ENCODE peak calls at places on chromosomes 12 and 14, in four cellular contexts. B is K562, Z is GM12878, L is HepG2. U is an unnamed sample.

GRCh38 chr12:45281994-45282393 is 66.1 kb downstream of the ANO6 start:
- DNase-seq in B (no peak), L (no peak), Z (no peak), U (no peak)

GRCh38 chr12:4112290-4112689 is 161.3 kb upstream of the CCND2 start:
- DNase-seq in L (no peak), Z (peak), B (no peak), U (no peak)

GRCh38 chr14:77980475-77981321 is 180.8 kb downstream of the ADCK1 start:
- DNase-seq in L (no peak), Z (no peak), B (no peak), U (peak)

GRCh38 chr12:119154435-119154818 is 24.3 kb upstream of the HSPB8 start:
- DNase-seq in Z (no peak), L (no peak), B (peak), U (peak)

GRCh38 chr14:31340297-31341063 is 79.9 kb downstream of the HEATR5A start:
- DNase-seq in Z (no peak), L (no peak), B (no peak), U (no peak)

GRCh38 chr12:121534495-121535148 is 46.2 kb downstream of the KDM2B start:
- DNase-seq in L (no peak), Z (no peak), B (no peak), U (peak)

GRCh38 chr14:36756221-36756620 is 94.6 kb downstream of the PAX9 start:
- DNase-seq in L (no peak), B (no peak), Z (no peak), U (no peak)

GRCh38 chr12:2668816-2669215 is 126.0 kb upstream of the FKBP4 start:
- DNase-seq in B (no peak), L (no peak), Z (no peak), U (no peak)

GRCh38 chr12:38175538-38175937 is 141.0 kb upstream of the ALG10B start:
- DNase-seq in Z (no peak), L (no peak), B (no peak), U (no peak)

GRCh38 chr12:49089831-49090773 is 4.5 kb downstream of the DHH start:
- DNase-seq in L (no peak), B (peak), Z (no peak), U (peak)
- TF ChIP-seq EZH2 in L (peak), B (no peak), Z (no peak), U (peak)

DNA sequence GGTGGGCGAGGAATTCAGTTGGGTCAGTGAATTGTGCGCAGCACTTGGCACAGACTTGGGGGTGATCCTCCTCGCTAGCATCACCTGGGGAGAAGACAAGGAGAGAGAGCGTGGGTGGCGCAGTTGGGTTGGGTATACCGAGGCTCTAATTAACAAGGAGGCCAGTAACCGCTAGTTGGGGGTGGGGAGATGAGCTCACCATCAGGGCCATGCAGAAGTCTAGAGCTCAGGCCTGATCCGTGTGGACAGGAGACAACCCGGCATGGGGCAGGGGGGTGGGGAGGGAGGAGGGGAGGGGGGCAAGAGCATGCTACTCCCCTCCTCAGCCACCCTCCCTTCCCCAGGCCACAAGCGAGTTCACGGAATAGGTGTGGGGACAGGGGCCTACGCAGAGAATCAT is 575 bp downstream of the SALL2 start:
- DNase-seq in L (no peak), Z (no peak), B (peak), U (peak)
- TF ChIP-seq POLR2AphosphoS5 in L (no peak), Z (no peak), B (no peak), U (no peak)

DNA sequence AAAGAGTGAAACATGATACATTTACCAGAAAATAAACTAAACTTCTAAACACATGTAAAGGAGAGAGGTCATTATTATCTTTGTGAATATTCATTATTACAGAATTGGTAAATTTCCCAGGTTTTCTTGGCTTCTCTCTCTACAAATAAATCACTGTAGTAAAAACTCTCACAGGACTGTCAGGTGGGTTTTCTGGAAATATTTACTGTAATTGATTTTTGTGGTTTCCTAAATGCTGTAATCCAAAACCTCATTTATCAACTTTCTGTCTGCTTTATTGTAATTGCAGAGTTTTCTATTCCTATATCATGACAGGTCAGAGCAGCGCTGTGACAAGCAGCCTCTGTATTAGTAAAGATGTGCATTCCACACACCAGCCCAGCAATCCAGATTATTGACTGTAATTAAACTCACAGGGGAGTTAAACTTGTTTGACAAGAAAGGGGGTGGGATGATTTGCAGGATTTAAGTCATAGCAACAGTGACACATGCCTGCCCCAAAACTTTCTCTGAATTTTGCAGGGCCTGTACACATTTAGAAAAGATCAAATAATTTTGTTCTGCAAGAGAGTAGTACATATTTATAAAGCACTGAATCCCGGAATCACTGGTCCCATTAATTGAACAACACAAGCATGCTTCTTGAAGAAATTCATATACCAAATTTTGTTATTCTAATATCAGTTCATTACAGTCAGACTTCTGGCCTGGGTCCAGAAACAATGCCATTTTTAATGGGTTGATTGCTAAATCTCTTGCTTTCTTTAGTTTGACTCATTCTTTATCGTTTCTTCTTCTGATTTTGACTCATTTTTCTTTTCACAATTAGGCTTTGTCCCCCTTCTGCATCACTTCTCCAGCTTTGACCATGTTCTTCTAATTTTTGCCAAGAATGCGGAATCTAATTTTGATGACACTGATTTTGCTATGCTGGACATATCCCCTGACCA is 42.2 kb downstream of the PTPRO start:
- DNase-seq in Z (no peak), L (no peak), B (no peak), U (no peak)
- TF ChIP-seq JUNB in Z (no peak), L (no peak), B (no peak), U (no peak)

DNA sequence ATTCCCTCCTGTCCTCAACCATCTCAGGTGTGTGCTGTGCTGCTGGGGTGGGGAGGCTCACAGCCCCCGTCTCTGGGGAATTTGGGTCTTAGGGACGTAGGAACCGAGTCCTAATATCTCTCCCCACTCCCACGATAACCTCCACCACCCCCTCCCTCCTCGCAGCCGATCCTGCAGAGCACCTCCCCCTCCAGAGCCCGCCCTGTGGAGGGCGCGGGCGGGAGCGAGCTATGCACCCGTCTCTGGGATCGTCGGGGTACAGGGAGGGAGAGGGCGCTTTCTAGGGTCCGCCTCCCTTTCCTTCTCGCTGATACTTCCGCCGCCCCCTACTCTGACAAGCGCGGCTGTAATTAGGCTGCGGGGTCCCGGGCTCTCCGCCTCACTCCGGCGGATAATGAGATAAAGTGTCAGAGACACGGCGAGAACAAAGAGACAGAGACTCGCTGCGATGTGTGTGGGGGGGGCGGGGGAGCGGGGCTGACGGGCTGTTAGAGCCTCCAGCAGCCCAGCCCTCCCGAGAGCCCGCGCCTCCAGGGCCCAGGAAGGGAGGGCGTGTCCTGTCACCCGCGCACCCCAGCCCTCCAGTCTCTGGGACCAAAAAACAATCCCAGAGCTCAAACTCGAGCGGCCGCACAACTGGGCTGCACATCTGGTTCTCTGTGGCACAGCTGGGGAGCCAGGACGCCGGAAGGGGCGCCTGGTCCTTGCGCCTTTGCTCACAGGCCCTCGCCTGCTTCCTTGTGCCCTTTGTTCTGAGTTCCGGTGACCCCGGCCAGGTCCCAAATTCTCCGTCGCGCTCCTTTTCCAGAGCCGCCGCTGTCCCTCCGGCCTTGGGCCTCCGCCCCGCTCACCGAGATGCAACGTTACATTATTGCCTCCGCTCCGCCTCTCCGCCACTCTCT is 8.7 kb downstream of the SHMT2 start:
- DNase-seq in L (no peak), Z (no peak), B (peak), U (peak)
- TF ChIP-seq EZH2 in L (no peak), Z (no peak), B (no peak), U (peak)

GRCh38 chr14:106843951-106844483 is 1317.6 kb downstream of the TMEM121 start:
- DNase-seq in L (no peak), B (no peak), Z (no peak), U (no peak)
- TF ChIP-seq POLR2AphosphoS5 in L (no peak), B (no peak), Z (peak), U (no peak)